ENCODE peak calls at places on chromosomes 2 and 18, in ten cellular contexts. C, T, G, J, O, U, W, L, S and B are unnamed samples.
A peak's percentile ranks its signal among the peaks of the same experiment; 100 is the strongest.

GRCh38 chr2:232162191-232162590 is 200.7 kb downstream of the DIS3L2 start:
- DNase-seq in L (no peak), S (no peak), J (no peak), C (no peak), U (peak; percentile 23), W (no peak), T (no peak), O (no peak), G (no peak), B (no peak)

GRCh38 chr18:21000667-21001066 is 110.9 kb downstream of the ROCK1 start:
- DNase-seq in G (no peak), T (no peak), L (no peak), C (no peak), J (no peak), S (no peak), W (no peak), U (no peak), O (no peak), B (no peak)

GRCh38 chr2:66523990-66524389 is 89.1 kb downstream of the MEIS1 start:
- DNase-seq in S (no peak), J (no peak), W (no peak), L (no peak), T (no peak), O (no peak), U (no peak), C (no peak), G (no peak), B (no peak)

GRCh38 chr2:71466301-71467179 is 13.2 kb downstream of the DYSF start:
- DNase-seq in C (peak; percentile 66), G (peak; percentile 41), W (no peak), L (peak; percentile 31), J (no peak), U (no peak), S (no peak), O (peak; percentile 42), T (no peak), B (no peak)

GRCh38 chr2:24816884-24817283 is 23.7 kb downstream of the CENPO start:
- DNase-seq in J (no peak), T (peak; percentile 56), U (peak; percentile 67), C (no peak), L (no peak), W (peak; percentile 60), G (no peak), O (no peak), S (peak; percentile 27), B (no peak)

GRCh38 chr2:71536311-71536710 is 83.0 kb downstream of the DYSF start:
- DNase-seq in U (peak; percentile 47), J (no peak), L (no peak), G (no peak), O (peak; percentile 34), C (no peak), S (peak; percentile 84), T (no peak), W (no peak), B (no peak)

GRCh38 chr2:46241344-46241743 is 55.9 kb upstream of the EPAS1 start:
- DNase-seq in J (no peak), T (no peak), U (no peak), L (no peak), W (no peak), G (peak; percentile 35), S (no peak), O (peak; percentile 16), C (no peak), B (no peak)

GRCh38 chr2:157559061-157559460 is 69.6 kb downstream of the ACVR1C start:
- DNase-seq in S (no peak), L (no peak), O (no peak), G (no peak), W (no peak), U (no peak), T (no peak), C (no peak), J (no peak), B (no peak)

GRCh38 chr2:55309441-55309840 is 40.4 kb upstream of the MTIF2 start:
- DNase-seq in S (peak; percentile 20), C (no peak), T (peak; percentile 15), L (no peak), G (no peak), J (no peak), W (peak; percentile 55), U (peak; percentile 5), O (peak; percentile 38), B (no peak)

GRCh38 chr2:55314985-55315384 is 46.0 kb upstream of the MTIF2 start:
- DNase-seq in S (no peak), U (no peak), W (no peak), O (no peak), C (no peak), G (no peak), T (no peak), J (no peak), L (no peak), B (no peak)

DNA sequence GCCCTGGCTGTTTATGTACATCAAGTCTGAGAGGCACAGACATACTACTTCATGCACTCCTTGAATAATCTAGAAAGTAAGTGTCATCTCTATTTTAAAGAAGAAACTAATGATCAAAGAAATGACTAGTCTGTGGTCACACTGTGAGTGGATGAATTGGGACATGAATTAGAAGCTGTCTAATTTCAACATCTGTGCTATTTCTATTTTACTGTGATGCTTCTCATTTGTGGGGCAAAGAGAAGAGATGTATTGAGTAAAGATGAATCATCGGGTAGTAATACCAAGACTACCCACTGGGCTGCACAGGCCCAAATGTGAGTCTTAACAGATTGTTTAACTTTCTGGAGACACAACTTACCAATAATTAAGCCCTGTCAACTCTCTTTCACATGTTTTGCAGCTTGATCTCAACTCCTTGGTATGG is 42.4 kb upstream of the MTIF2 start:
- DNase-seq in J (no peak), L (peak; percentile 50), S (peak; percentile 41), T (no peak), C (no peak), O (peak; percentile 32), W (peak; percentile 1), U (peak; percentile 9), G (peak; percentile 16), B (no peak)
- TF ChIP-seq CTCF in J (no peak), L (no peak), S (peak; percentile 41), T (peak; percentile 50), C (peak; percentile 35), O (no peak), W (peak; percentile 34), U (peak; percentile 30), G (no peak), B (peak; percentile 23)

GRCh38 chr2:75560022-75560767 is 544 bp downstream of the EVA1A start:
- DNase-seq in S (no peak), C (peak; percentile 31), O (peak; percentile 36), L (peak; percentile 37), J (peak; percentile 24), T (no peak), U (no peak), G (peak; percentile 31), W (no peak), B (no peak)
- TF ChIP-seq CTCF in S (peak; percentile 61), C (no peak), O (no peak), L (peak; percentile 46), J (no peak), T (peak; percentile 60), U (peak; percentile 49), G (peak; percentile 40), W (peak; percentile 68), B (peak; percentile 70)

GRCh38 chr18:23586249-23587196 is at the start of gene NPC1:
- DNase-seq in T (peak; percentile 81), W (peak; percentile 81), J (peak; percentile 92), G (peak; percentile 92), L (peak; percentile 94), O (peak; percentile 91), S (peak; percentile 69), U (no peak), C (peak; percentile 95), B (peak; percentile 87)

GRCh38 chr18:23585007-23585871 is 1.1 kb downstream of the NPC1 start:
- DNase-seq in S (no peak), O (peak; percentile 56), U (no peak), W (no peak), T (no peak), C (peak; percentile 4), L (no peak), G (peak; percentile 38), J (peak; percentile 51), B (no peak)

GRCh38 chr18:23585897-23586248 is 433 bp downstream of the NPC1 start:
- DNase-seq in G (no peak), O (no peak), L (no peak), W (no peak), J (no peak), C (no peak), U (no peak), S (no peak), T (no peak), B (no peak)

GRCh38 chr18:23588836-23589560 is 2.7 kb upstream of the NPC1 start:
- DNase-seq in U (no peak), L (no peak), C (no peak), O (no peak), J (peak; percentile 61), T (no peak), W (no peak), S (peak; percentile 23), G (no peak), B (no peak)

DNA sequence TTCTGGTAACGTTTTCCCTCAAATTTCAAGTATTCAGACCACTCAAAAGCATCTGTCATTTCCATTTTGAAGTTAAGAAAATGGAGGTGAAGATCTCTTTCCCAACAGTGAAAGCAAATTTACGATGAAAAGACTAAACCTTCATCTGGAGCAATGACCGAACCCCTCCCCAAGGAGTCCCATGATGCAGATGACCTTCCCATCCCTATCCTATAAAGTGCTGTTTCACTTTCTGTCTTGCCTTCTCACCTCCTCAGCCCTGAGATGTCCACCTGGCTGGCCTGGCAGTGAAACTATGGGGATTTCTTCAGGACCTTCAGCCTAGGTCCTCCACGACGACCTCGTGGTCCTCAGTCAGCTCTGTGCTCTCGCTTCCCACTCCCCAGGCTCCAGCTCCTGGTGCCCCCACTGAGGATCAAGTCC is 925 bp upstream of the NPC1 start:
- DNase-seq in T (no peak), G (no peak), S (no peak), O (no peak), C (no peak), W (no peak), J (no peak), L (no peak), U (no peak), B (no peak)
- TF ChIP-seq CTCF in T (no peak), G (no peak), S (no peak), O (peak; percentile 54), C (no peak), W (no peak), J (no peak), L (no peak), U (no peak), B (no peak)

DNA sequence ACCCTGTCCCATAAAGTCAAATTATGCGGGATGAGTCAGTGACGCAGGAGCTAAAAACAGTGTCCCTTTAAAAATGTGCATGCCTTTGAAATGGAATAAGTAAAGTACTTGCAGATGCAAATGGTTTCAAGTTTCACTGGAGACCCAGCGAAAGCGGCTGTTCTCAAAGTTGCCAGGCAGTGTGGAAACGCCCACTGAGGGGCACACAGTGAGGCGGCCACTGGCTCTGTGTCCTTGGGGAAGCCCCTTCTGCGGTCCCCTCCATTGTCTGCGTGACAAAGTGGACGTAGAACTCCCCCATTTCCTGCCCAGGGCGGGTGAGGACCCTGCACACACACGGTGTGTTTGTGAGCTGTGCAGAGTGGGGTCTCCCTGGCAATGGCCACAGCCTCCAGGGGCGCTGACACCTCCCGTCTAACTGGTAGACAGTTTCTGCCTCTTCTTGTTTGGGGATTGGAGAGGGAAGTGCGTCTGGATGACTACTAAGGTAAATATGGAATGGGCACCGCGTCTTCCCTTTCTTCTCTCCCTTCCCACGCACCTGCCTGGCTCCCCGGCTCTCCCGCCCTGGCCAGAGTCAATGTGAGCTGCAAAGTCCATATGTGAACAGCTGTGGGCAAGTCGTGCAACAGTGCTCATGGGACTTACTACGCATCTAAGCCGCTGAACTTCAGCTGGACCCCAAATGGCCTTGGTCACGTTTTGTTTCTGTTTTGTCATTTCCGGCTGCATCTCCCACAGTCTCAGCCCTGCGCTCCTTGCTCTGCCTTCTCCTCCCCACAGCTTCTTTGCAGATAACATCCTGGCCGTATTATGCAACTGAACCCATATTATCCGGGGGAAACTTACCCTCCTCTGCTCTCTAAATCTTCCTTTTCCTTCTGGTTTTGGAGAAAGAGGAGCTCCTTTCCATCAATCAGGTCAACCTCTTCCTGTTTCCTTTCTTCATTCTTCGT is 33.7 kb upstream of the ZNF516 start:
- DNase-seq in S (no peak), O (peak; percentile 5), J (no peak), T (peak; percentile 55), G (no peak), L (peak; percentile 44), U (no peak), C (peak; percentile 17), W (no peak), B (peak; percentile 32)
- TF ChIP-seq CTCF in S (no peak), O (no peak), J (no peak), T (peak; percentile 32), G (no peak), L (no peak), U (peak; percentile 10), C (no peak), W (no peak), B (peak; percentile 1)